ENCODE peak calls at places on chromosome 5, in five cellular contexts. I is fibroblast of lung, S is stomach, F is A549, J is BJ. C is an unnamed sample.

GRCh38 chr5:57174128-57174849 is 430 bp downstream of the GPBP1 start:
- DNase-seq in F (peak; percentile 36), I (peak; percentile 24), S (peak; percentile 41), J (no peak), C (no peak)

GRCh38 chr5:140324041-140324833 is 21.3 kb upstream of the PFDN1 start:
- DNase-seq in I (no peak), F (no peak), S (no peak), J (no peak), C (peak; percentile 57)

GRCh38 chr5:179302499-179303185 is 42.6 kb downstream of the ADAMTS2 start:
- DNase-seq in F (no peak), I (no peak), S (no peak), J (no peak), C (peak; percentile 22)

GRCh38 chr5:133391349-133392136 is 220.8 kb downstream of the FSTL4 start:
- DNase-seq in I (no peak), F (no peak), S (no peak), J (no peak), C (no peak)

GRCh38 chr5:144473650-144474049 is 303.0 kb downstream of the KCTD16 start:
- DNase-seq in F (no peak), I (no peak), S (no peak), J (no peak), C (no peak)

GRCh38 chr5:146877783-146878470 is 630 bp downstream of the PPP2R2B start:
- DNase-seq in I (no peak), S (no peak), F (no peak), J (no peak), C (no peak)

GRCh38 chr5:135375040-135375439 is 24.0 kb downstream of the MACROH2A1 start:
- DNase-seq in I (no peak), J (no peak), F (no peak), S (no peak), C (no peak)

GRCh38 chr5:140549237-140550144 is 2.0 kb downstream of the EIF4EBP3 start:
- DNase-seq in I (peak; percentile 49), F (no peak), S (peak; percentile 86), J (no peak), C (peak; percentile 87)

GRCh38 chr5:84290161-84290560 is 94.5 kb downstream of the EDIL3 start:
- DNase-seq in J (no peak), S (no peak), I (no peak), F (peak; percentile 3), C (no peak)

GRCh38 chr5:593511-593910 is 18.6 kb upstream of the CEP72 start:
- DNase-seq in I (no peak), S (peak; percentile 11), F (no peak), J (no peak), C (no peak)

GRCh38 chr5:38463634-38464521 is 92.6 kb downstream of the LIFR start:
- DNase-seq in F (peak; percentile 82), J (peak; percentile 67), I (peak; percentile 92), S (no peak), C (no peak)

GRCh38 chr5:66307647-66308257 is 163.7 kb downstream of the SREK1 start:
- DNase-seq in J (peak; percentile 4), I (peak; percentile 80), S (no peak), F (peak; percentile 71), C (no peak)

GRCh38 chr5:78984020-78984610 is 995 bp downstream of the ARSB start:
- DNase-seq in J (no peak), F (no peak), S (no peak), I (no peak), C (no peak)

GRCh38 chr5:14364096-14364495 is 217.5 kb upstream of the OTULINL start:
- DNase-seq in J (no peak), F (no peak), I (peak; percentile 33), S (no peak), C (no peak)

GRCh38 chr5:79954620-79955019 is 36.4 kb downstream of the MTX3 start:
- DNase-seq in I (peak; percentile 63), J (no peak), F (no peak), S (no peak), C (no peak)

GRCh38 chr5:173736923-173737412 is 120.5 kb upstream of the BOD1 start:
- DNase-seq in J (no peak), F (no peak), S (peak; percentile 34), I (no peak), C (peak; percentile 82)

GRCh38 chr5:38414348-38414747 is 142.1 kb downstream of the LIFR start:
- DNase-seq in I (no peak), J (peak; percentile 41), F (no peak), S (no peak), C (no peak)

GRCh38 chr5:131279209-131279608 is 15.4 kb downstream of the CDC42SE2 start:
- DNase-seq in J (no peak), I (no peak), F (no peak), S (no peak), C (no peak)

GRCh38 chr5:60490597-60491166 is 209.3 kb downstream of the DEPDC1B start:
- DNase-seq in S (no peak), I (no peak), F (no peak), J (no peak), C (no peak)
- TF ChIP-seq CTCF in S (no peak), I (no peak), F (no peak), J (no peak), C (no peak)

DNA sequence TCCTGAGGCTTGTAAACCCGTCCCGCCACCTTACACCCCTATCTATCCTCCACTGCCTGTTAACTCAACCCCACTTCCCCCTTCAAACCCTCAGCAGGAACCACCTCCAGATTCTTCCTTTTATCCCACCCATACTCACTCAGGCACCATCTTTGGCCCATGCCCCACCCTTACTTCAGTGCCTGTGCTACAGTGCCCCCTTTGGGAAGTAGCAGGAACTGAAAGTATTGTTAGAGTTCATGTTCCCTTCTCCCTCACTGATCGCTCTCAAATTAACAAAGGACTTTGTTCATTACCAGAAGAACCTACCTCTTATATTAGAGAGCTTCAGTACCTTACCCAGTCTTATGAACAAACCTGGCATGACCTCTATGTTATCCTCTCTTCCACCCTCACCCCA is 92.2 kb upstream of the MOCS2 start:
- DNase-seq in F (peak; percentile 7), S (no peak), I (no peak), J (no peak), C (no peak)
- TF ChIP-seq CTCF in F (no peak), S (no peak), I (peak; percentile 6), J (no peak), C (no peak)

GRCh38 chr5:149951138-149951749 is 6.7 kb upstream of the PDE6A start:
- DNase-seq in J (no peak), F (peak; percentile 22), S (no peak), I (no peak), C (no peak)
- TF ChIP-seq CTCF in J (peak; percentile 14), F (no peak), S (no peak), I (no peak), C (peak; percentile 14)

GRCh38 chr5:141814064-141814982 is 63.9 kb downstream of the PCDH1 start:
- DNase-seq in I (peak; percentile 8), F (peak; percentile 55), S (peak; percentile 68), J (no peak), C (no peak)
- TF ChIP-seq CTCF in I (peak; percentile 41), F (peak; percentile 61), S (no peak), J (peak; percentile 66), C (peak; percentile 73)

DNA sequence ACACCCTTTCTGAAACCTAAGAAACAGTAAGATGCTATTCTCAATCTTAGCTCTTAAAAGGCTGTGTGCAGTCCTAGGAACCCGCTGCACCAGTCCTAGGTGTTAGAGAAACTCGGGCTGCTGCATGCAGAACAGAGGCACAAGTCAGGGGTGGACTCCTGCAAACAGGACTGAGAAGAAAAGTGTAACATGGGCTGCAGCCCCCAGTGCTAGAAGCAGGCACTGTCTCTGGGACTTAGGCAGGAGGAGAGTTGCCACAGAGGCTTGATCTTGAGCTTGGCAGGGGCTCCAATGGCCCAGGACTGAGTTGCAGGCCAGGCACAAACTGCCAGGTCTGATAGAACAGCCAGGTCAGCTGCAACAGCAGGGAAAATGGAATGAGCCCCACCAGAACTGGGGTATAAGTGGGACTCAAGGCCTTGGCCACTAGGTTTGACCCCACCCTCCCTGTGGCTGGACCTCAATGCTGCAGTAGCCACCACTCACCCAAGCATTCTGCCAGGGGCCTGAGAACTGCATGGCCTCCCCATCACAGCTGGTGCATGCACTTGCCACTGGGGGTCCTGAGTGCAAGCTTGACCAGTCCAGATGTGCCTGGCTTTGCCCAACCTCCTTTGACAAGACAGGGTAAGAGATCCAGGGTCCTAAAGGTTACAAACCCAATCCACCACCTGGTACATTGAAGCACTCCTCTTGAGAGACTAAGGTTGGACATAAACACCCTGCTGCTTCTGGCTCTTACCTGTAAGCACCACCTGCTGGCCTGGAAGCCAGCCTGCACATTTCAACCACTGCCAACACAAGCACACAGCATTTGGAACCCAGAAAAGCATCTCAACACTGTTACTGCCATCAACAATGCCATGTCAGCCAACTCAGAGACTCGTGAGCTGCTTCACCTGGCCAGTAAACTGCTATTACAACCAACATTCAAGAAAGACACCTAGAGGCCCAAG is 103.3 kb downstream of the FBXL17 start:
- DNase-seq in J (no peak), I (no peak), F (peak; percentile 1), S (no peak), C (no peak)
- TF ChIP-seq CTCF in J (no peak), I (no peak), F (no peak), S (no peak), C (no peak)

C was measured in CD14-positive monocyte.